ENCODE peak calls at places on chromosomes 5 and 9, in seven cellular contexts. P, M, W, Q, I, A and V are unnamed samples.

GRCh38 chr5:22109315-22109714 is 743.8 kb downstream of the CDH12 start:
- DNase-seq in A (no peak), W (no peak), Q (no peak), P (no peak), I (no peak), M (no peak), V (no peak)

GRCh38 chr9:123395276-123396006 is 39.4 kb downstream of the CRB2 start:
- DNase-seq in W (no peak), I (no peak), Q (peak; percentile 78), A (no peak), P (no peak), M (no peak), V (no peak)

GRCh38 chr9:93680445-93681315 is 104.3 kb downstream of the PHF2 start:
- DNase-seq in I (no peak), Q (no peak), P (no peak), A (no peak), W (peak; percentile 46), M (peak; percentile 9), V (no peak)

GRCh38 chr9:93037476-93037971 is 21.0 kb upstream of the SUSD3 start:
- DNase-seq in M (no peak), Q (no peak), A (no peak), W (no peak), I (no peak), P (no peak), V (no peak)

GRCh38 chr5:94196959-94197358 is 421.4 kb downstream of the KIAA0825 start:
- DNase-seq in I (no peak), Q (no peak), P (no peak), M (no peak), A (no peak), W (no peak), V (peak; percentile 62)

GRCh38 chr5:65100846-65101678 is 332.3 kb downstream of the CWC27 start:
- DNase-seq in I (peak; percentile 11), A (peak; percentile 71), W (no peak), M (peak; percentile 76), Q (peak; percentile 63), P (no peak), V (peak; percentile 80)

GRCh38 chr5:17118631-17119030 is 98.8 kb upstream of the BASP1 start:
- DNase-seq in I (peak; percentile 86), M (no peak), W (no peak), Q (no peak), P (no peak), A (peak; percentile 61), V (peak; percentile 83)

GRCh38 chr5:169218176-169218575 is 82.8 kb downstream of the SLIT3 start:
- DNase-seq in P (no peak), W (no peak), Q (no peak), I (no peak), M (no peak), A (no peak), V (no peak)

GRCh38 chr5:96928931-96929708 is 6.8 kb upstream of the LNPEP start:
- DNase-seq in M (no peak), Q (no peak), A (no peak), W (no peak), I (no peak), P (no peak), V (no peak)

GRCh38 chr5:61280766-61281427 is 51.2 kb upstream of the ZSWIM6 start:
- DNase-seq in W (no peak), P (no peak), Q (no peak), M (no peak), I (no peak), A (peak; percentile 59), V (no peak)

GRCh38 chr5:10902145-10902544 is 141.1 kb upstream of the DAP start:
- DNase-seq in A (no peak), Q (no peak), P (no peak), I (peak; percentile 35), M (no peak), W (no peak), V (peak; percentile 18)

GRCh38 chr5:133147815-133148634 is 96.2 kb downstream of the HSPA4 start:
- DNase-seq in M (no peak), I (no peak), P (no peak), Q (no peak), W (no peak), A (no peak), V (no peak)

GRCh38 chr9:106896695-106897094 is 33.7 kb downstream of the ZNF462 start:
- DNase-seq in I (no peak), P (no peak), A (no peak), M (no peak), W (no peak), Q (no peak), V (peak; percentile 47)

GRCh38 chr9:134531251-134531970 is 110.2 kb upstream of the COL5A1 start:
- DNase-seq in P (no peak), W (no peak), A (no peak), Q (no peak), I (no peak), M (no peak), V (peak; percentile 70)

GRCh38 chr9:5516453-5517220 is 6.3 kb downstream of the PDCD1LG2 start:
- DNase-seq in A (no peak), Q (no peak), I (no peak), M (no peak), P (no peak), W (no peak), V (no peak)

GRCh38 chr5:7018601-7019000 is 305.4 kb downstream of the TENT4A start:
- DNase-seq in P (no peak), A (no peak), W (no peak), Q (no peak), I (no peak), M (no peak), V (no peak)

GRCh38 chr5:7018144-7018543 is 304.9 kb downstream of the TENT4A start:
- DNase-seq in A (no peak), M (no peak), W (no peak), Q (no peak), I (no peak), P (no peak), V (no peak)

GRCh38 chr5:7012057-7012456 is 298.8 kb downstream of the TENT4A start:
- DNase-seq in P (no peak), A (no peak), M (no peak), W (no peak), Q (no peak), I (no peak), V (no peak)

GRCh38 chr5:7017004-7017770 is 304.0 kb downstream of the TENT4A start:
- DNase-seq in M (no peak), Q (peak; percentile 66), P (no peak), I (no peak), W (no peak), A (no peak), V (no peak)

GRCh38 chr5:7015586-7016256 is 302.5 kb downstream of the TENT4A start:
- DNase-seq in I (no peak), W (no peak), P (no peak), M (peak; percentile 57), Q (no peak), A (no peak), V (no peak)
- TF ChIP-seq CTCF in I (no peak), W (no peak), P (peak; percentile 24), M (peak; percentile 22), Q (no peak), A (no peak), V (no peak)

GRCh38 chr5:143448518-143448917 is 45.0 kb upstream of the NR3C1 start:
- DNase-seq in W (no peak), M (no peak), I (no peak), P (no peak), Q (no peak), A (no peak), V (no peak)
- TF ChIP-seq CTCF in W (no peak), M (no peak), I (no peak), P (peak; percentile 34), Q (no peak), A (no peak), V (no peak)

DNA sequence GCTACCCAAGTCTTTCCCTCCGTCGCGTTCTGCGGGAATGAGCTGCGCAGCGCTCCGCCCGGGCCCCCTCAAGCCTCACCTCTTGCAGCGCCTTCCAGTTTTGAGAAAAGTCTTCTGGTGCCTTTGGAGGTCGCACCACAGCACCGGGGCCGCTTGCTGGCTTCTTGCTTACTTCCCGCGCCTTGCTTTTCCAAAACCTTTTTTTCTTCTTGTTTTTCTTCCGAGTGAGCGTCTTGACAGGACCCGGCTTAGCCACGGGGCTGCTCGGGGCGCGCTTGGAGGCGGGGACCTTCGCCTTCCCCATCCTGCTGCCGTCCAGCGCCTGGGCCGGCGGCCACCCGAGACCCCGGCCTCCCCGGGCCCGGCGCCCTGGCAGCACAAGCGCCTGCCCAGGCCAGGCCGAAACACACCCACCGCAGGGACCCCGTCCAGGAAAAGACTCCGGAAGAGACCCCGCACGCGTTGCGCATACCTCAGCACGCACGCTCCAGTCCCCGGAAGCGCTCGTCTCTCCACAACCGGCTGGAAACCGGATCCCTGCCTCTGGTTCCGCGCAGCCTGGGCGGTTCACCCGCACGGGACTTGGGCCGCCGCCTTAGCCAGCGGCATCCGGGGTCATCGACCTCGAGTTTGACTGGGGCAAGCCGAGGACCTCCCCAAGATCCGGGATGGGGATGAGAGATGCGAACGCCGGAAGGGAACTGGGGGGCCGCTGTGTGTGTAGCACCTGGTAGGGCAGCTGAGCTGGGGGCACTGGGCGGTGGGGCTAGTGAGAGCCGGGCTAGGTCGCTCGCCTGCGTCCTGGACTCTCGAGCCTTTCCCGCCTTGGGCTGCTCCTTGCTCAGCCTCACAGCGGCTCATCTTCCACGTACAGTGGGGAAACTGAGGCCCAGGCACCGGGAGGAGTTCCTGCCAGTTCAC is at the start of gene REXO4:
- DNase-seq in P (peak; percentile 96), I (peak; percentile 23), Q (peak; percentile 93), M (peak; percentile 92), W (peak; percentile 90), A (peak; percentile 81), V (peak; percentile 86)
- TF ChIP-seq CTCF in P (no peak), I (no peak), Q (no peak), M (no peak), W (no peak), A (no peak), V (no peak)

GRCh38 chr5:57884346-57885102 is 401.9 kb upstream of the ACTBL2 start:
- DNase-seq in P (no peak), A (no peak), I (no peak), M (no peak), W (no peak), Q (no peak), V (no peak)

GRCh38 chr5:57891443-57891842 is 408.8 kb upstream of the ACTBL2 start:
- DNase-seq in M (no peak), I (no peak), A (no peak), Q (no peak), W (no peak), P (no peak), V (no peak)

GRCh38 chr5:57889558-57889957 is 406.9 kb upstream of the ACTBL2 start:
- DNase-seq in Q (no peak), M (no peak), W (no peak), P (no peak), A (peak; percentile 40), I (peak; percentile 14), V (peak; percentile 91)

DNA sequence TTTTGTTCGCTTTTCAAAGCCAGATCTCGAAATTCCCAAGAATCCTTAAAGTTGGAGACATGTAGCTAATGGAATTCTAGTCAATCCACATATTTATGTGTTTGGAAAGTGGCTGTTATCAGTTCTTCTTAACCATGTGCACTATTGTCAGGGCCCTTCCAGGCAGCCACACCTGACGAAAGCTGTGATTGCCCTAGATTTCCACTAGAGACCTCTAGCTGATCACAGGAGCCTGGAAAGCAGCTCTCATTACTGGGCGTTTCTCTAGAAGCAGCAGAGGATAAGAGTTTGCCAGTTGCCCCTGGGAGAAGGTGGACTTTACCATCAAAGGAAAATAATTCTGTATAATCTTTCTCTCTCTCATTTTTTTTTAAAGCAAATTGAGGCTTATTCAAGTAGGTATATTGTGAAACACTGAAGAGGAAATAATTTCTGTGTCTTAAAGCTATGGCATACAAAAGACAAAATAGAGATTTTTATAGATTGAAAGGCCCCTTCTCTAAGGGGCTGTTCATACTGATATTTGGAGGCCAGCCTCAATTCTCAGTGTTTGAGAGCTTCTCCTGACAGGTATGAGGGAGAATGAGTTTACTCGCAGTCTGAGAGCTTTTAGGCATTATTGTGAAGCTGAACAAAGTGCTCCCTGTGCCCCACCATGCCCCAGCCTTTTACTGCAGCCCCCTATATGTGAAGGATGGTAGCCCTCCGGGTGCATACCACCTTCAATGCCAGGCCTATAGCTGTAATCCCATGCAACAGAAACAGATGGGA is 405.4 kb upstream of the ACTBL2 start:
- DNase-seq in M (peak; percentile 35), A (peak; percentile 53), W (no peak), P (no peak), I (no peak), Q (peak; percentile 24), V (peak; percentile 68)
- TF ChIP-seq CTCF in M (no peak), A (no peak), W (no peak), P (peak; percentile 55), I (peak; percentile 67), Q (no peak), V (peak; percentile 79)